ENCODE peak calls at places on chromosomes 7 and 10, in six cellular contexts. One of them, this sample, is unnamed.

GRCh38 chr10:16886032-16886431 is 68.8 kb upstream of the RSU1 start:
- DNase-seq in CD4-positive, alpha-beta T cell: no peak
- DNase-seq in GM10248: no peak
- DNase-seq in uterus: no peak
- DNase-seq in IMR-90: no peak
- DNase-seq in OCI-LY7: no peak
- DNase-seq in this sample: no peak

GRCh38 chr7:74623135-74623534 is 34.4 kb upstream of the GTF2I start:
- DNase-seq in GM10248: no peak
- DNase-seq in OCI-LY7: no peak
- DNase-seq in CD4-positive, alpha-beta T cell: no peak
- DNase-seq in uterus: no peak
- DNase-seq in IMR-90: no peak
- DNase-seq in this sample: no peak

GRCh38 chr10:86336341-86336740 is 30.3 kb downstream of the GRID1 start:
- DNase-seq in IMR-90: no peak
- DNase-seq in uterus: no peak
- DNase-seq in GM10248: no peak
- DNase-seq in CD4-positive, alpha-beta T cell: no peak
- DNase-seq in OCI-LY7: no peak
- DNase-seq in this sample: no peak

GRCh38 chr7:73504017-73504416 is 18.1 kb downstream of the BAZ1B start:
- DNase-seq in IMR-90: no peak
- DNase-seq in GM10248: no peak
- DNase-seq in CD4-positive, alpha-beta T cell: no peak
- DNase-seq in uterus: no peak
- DNase-seq in OCI-LY7: no peak
- DNase-seq in this sample: no peak

GRCh38 chr7:102834999-102835398 is 77.8 kb upstream of the LRRC17 start:
- DNase-seq in uterus: no peak
- DNase-seq in GM10248: peak
- DNase-seq in IMR-90: peak
- DNase-seq in CD4-positive, alpha-beta T cell: no peak
- DNase-seq in OCI-LY7: no peak
- DNase-seq in this sample: no peak

GRCh38 chr7:24756989-24757798 is at the start of gene GSDME:
- DNase-seq in CD4-positive, alpha-beta T cell: peak
- DNase-seq in OCI-LY7: peak
- DNase-seq in uterus: peak
- DNase-seq in GM10248: peak
- DNase-seq in IMR-90: peak
- DNase-seq in this sample: peak

GRCh38 chr10:70834448-70835151 is 18.9 kb downstream of the SGPL1 start:
- DNase-seq in uterus: no peak
- DNase-seq in IMR-90: no peak
- DNase-seq in OCI-LY7: no peak
- DNase-seq in GM10248: no peak
- DNase-seq in CD4-positive, alpha-beta T cell: no peak
- DNase-seq in this sample: no peak

GRCh38 chr7:141220263-141220662 is 146.4 kb downstream of the TMEM178B start:
- DNase-seq in uterus: no peak
- DNase-seq in CD4-positive, alpha-beta T cell: no peak
- DNase-seq in IMR-90: no peak
- DNase-seq in OCI-LY7: peak
- DNase-seq in GM10248: peak
- DNase-seq in this sample: no peak

GRCh38 chr10:75575940-75576339 is 144.5 kb downstream of the LRMDA start:
- DNase-seq in CD4-positive, alpha-beta T cell: no peak
- DNase-seq in OCI-LY7: no peak
- DNase-seq in uterus: no peak
- DNase-seq in GM10248: no peak
- DNase-seq in IMR-90: no peak
- DNase-seq in this sample: no peak

GRCh38 chr7:65254061-65254460 is 119.6 kb upstream of the ZNF92 start:
- DNase-seq in GM10248: no peak
- DNase-seq in IMR-90: no peak
- DNase-seq in CD4-positive, alpha-beta T cell: no peak
- DNase-seq in OCI-LY7: no peak
- DNase-seq in uterus: no peak
- DNase-seq in this sample: no peak

GRCh38 chr10:26714816-26715487 is 17.5 kb downstream of the PDSS1 start:
- DNase-seq in OCI-LY7: no peak
- DNase-seq in uterus: no peak
- DNase-seq in IMR-90: no peak
- DNase-seq in GM10248: no peak
- DNase-seq in CD4-positive, alpha-beta T cell: no peak
- DNase-seq in this sample: no peak

GRCh38 chr7:72345208-72345727 is 66.9 kb downstream of the CALN1 start:
- DNase-seq in OCI-LY7: no peak
- DNase-seq in CD4-positive, alpha-beta T cell: no peak
- DNase-seq in uterus: no peak
- DNase-seq in GM10248: no peak
- DNase-seq in IMR-90: no peak
- DNase-seq in this sample: no peak

GRCh38 chr7:27032843-27033242 is 63.0 kb downstream of the HOXA1 start:
- DNase-seq in IMR-90: peak
- DNase-seq in uterus: no peak
- DNase-seq in OCI-LY7: no peak
- DNase-seq in GM10248: no peak
- DNase-seq in CD4-positive, alpha-beta T cell: no peak
- DNase-seq in this sample: no peak

GRCh38 chr10:127948791-127949190 is 41.9 kb downstream of the PTPRE start:
- DNase-seq in OCI-LY7: no peak
- DNase-seq in GM10248: no peak
- DNase-seq in CD4-positive, alpha-beta T cell: no peak
- DNase-seq in uterus: no peak
- DNase-seq in IMR-90: no peak
- DNase-seq in this sample: no peak

GRCh38 chr7:130363156-130363847 is 17.0 kb upstream of the CPA1 start:
- DNase-seq in GM10248: no peak
- DNase-seq in uterus: peak
- DNase-seq in IMR-90: peak
- DNase-seq in OCI-LY7: no peak
- DNase-seq in CD4-positive, alpha-beta T cell: no peak
- DNase-seq in this sample: no peak

GRCh38 chr7:29270579-29270978 is 76.0 kb downstream of the CHN2 start:
- DNase-seq in OCI-LY7: no peak
- DNase-seq in GM10248: no peak
- DNase-seq in uterus: no peak
- DNase-seq in IMR-90: no peak
- DNase-seq in CD4-positive, alpha-beta T cell: no peak
- DNase-seq in this sample: no peak

GRCh38 chr7:75642810-75643486 is 95.8 kb downstream of the HIP1 start:
- DNase-seq in uterus: no peak
- DNase-seq in IMR-90: peak
- DNase-seq in OCI-LY7: peak
- DNase-seq in CD4-positive, alpha-beta T cell: peak
- DNase-seq in GM10248: peak
- DNase-seq in this sample: no peak

GRCh38 chr7:88344956-88345832 is 38.5 kb upstream of the STEAP4 start:
- DNase-seq in uterus: no peak
- DNase-seq in OCI-LY7: no peak
- DNase-seq in GM10248: no peak
- DNase-seq in CD4-positive, alpha-beta T cell: no peak
- DNase-seq in IMR-90: no peak
- DNase-seq in this sample: peak
- TF ChIP-seq CTCF in uterus: no peak
- TF ChIP-seq CTCF in OCI-LY7: peak
- TF ChIP-seq CTCF in GM10248: peak
- TF ChIP-seq CTCF in CD4-positive, alpha-beta T cell: no peak
- TF ChIP-seq CTCF in IMR-90: peak
- TF ChIP-seq CTCF in this sample: peak

GRCh38 chr7:4641091-4641666 is 40.9 kb upstream of the FOXK1 start:
- DNase-seq in GM10248: no peak
- DNase-seq in IMR-90: no peak
- DNase-seq in uterus: no peak
- DNase-seq in OCI-LY7: no peak
- DNase-seq in CD4-positive, alpha-beta T cell: no peak
- DNase-seq in this sample: no peak
- TF ChIP-seq CTCF in GM10248: no peak
- TF ChIP-seq CTCF in IMR-90: no peak
- TF ChIP-seq CTCF in uterus: no peak
- TF ChIP-seq CTCF in OCI-LY7: peak
- TF ChIP-seq CTCF in CD4-positive, alpha-beta T cell: no peak
- TF ChIP-seq CTCF in this sample: peak

DNA sequence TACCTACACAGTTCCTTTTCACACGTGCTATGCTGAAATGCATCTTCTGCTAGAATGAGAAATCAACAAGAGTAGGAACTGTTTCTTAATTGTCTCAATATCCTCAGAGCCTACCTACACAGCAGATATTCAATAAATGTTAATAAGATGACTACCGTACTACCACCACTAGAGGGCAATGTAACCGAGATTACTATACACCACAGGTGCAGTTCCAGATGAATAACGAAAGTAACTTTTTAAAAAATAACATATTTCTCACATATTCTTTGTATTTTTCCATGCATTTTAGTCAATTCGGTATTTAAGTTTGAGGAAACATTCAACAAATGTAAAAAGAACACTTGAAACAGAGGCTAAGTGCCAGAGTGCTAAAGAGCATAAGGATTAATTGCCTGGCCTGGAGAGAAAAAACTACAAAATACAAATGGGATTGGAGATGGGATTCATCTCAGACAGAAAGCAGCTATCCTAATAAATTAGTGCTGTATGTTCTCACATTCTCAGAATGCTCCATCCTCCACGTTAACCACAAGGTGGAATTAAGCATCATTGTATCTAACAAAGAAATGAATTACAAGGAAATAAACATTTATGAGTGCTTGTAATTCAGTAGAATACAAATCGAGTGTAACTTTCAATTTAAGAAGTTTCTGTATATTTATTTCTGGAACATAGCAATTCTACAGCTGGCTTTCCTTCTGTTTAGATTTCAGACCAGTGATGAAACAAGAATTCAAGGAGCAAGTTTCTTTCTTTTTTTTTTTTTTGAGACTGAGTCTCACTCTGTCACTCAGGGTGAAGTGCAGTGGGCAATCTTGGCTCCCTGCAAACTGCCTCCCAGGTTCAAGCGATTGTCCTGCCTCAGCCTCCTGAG is 20.3 kb upstream of the HECTD2 start:
- DNase-seq in OCI-LY7: peak
- DNase-seq in CD4-positive, alpha-beta T cell: no peak
- DNase-seq in IMR-90: peak
- DNase-seq in GM10248: peak
- DNase-seq in uterus: no peak
- DNase-seq in this sample: no peak
- TF ChIP-seq CTCF in OCI-LY7: peak
- TF ChIP-seq CTCF in CD4-positive, alpha-beta T cell: peak
- TF ChIP-seq CTCF in IMR-90: peak
- TF ChIP-seq CTCF in GM10248: peak
- TF ChIP-seq CTCF in uterus: peak
- TF ChIP-seq CTCF in this sample: peak

DNA sequence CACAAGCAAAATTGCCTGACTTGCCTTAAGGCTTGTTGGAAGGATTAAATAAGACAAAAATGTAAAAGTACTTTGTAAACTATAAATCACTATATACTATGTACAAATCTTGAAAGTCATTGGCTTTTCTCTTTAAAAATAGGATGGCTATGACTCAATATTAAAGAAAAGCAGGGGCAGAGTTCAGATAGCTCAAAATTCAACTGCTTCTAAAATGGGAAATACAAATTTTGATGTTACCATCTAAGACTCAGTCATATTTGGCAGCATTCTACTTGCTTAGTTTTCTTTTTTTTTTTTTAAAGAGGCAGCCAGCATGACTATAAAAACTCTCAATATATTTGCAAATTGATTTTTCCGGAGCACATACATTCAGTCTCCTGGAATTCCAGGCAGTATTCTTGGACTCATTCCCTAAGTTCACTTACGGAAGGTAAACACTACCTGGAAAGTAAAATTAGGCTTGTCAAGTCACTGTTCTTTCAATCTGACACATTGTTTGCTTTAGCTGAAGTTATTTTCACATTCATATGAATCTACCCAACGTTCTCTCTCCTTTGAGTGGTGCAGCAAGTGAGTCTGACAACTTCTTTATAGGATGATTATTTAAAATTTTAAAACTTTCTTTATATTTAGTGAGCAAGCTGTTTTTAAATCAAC is 133.8 kb upstream of the CCDC6 start:
- DNase-seq in GM10248: no peak
- DNase-seq in CD4-positive, alpha-beta T cell: no peak
- DNase-seq in uterus: no peak
- DNase-seq in IMR-90: no peak
- DNase-seq in OCI-LY7: no peak
- DNase-seq in this sample: no peak
- TF ChIP-seq CTCF in GM10248: no peak
- TF ChIP-seq CTCF in CD4-positive, alpha-beta T cell: no peak
- TF ChIP-seq CTCF in uterus: no peak
- TF ChIP-seq CTCF in IMR-90: no peak
- TF ChIP-seq CTCF in OCI-LY7: no peak
- TF ChIP-seq CTCF in this sample: no peak

GRCh38 chr10:69742928-69743602 is 58.6 kb upstream of the COL13A1 start:
- DNase-seq in CD4-positive, alpha-beta T cell: no peak
- DNase-seq in GM10248: no peak
- DNase-seq in OCI-LY7: no peak
- DNase-seq in uterus: no peak
- DNase-seq in IMR-90: peak
- DNase-seq in this sample: peak
- TF ChIP-seq CTCF in CD4-positive, alpha-beta T cell: no peak
- TF ChIP-seq CTCF in GM10248: no peak
- TF ChIP-seq CTCF in OCI-LY7: peak
- TF ChIP-seq CTCF in uterus: no peak
- TF ChIP-seq CTCF in IMR-90: peak
- TF ChIP-seq CTCF in this sample: peak

DNA sequence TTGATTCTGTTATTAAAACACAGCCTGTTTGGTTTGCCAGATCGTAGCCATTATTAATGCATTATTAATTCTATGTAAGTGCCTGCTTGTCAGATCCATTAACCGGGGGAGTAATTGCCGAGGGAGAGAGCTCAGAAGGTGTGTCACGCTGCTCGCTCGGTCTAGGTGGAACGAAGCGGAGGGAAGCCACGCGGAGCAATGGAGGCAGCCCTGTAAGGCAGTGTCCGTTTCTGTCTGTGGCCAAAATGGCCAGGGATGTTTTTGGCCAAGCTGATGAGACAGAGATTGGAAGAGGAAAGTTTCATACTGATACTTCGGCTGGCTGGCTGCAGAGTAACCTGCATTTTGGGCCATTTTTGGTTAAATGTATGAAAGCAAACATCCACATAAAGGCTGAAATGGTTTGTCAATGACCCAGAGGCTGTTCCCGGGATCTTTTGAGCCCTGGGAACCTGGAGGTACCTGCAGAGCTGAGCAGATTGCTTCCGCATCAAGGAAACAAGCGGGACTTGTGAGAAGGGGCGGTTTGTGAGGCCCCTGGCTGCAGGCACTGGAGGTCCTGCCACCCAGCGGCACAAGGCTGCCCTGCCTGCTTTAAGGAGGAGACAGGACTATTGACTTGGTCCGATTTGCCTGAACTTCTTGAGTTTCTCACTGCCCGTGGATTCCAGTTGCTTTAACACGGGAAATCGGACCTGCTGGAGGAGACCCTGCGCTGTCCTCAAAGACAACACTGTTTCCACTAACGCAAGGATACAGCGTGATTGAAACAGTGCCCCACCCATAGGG is 129.9 kb downstream of the DNAJB6 start:
- DNase-seq in IMR-90: no peak
- DNase-seq in GM10248: no peak
- DNase-seq in OCI-LY7: no peak
- DNase-seq in CD4-positive, alpha-beta T cell: no peak
- DNase-seq in uterus: no peak
- DNase-seq in this sample: no peak
- TF ChIP-seq CTCF in IMR-90: no peak
- TF ChIP-seq CTCF in GM10248: no peak
- TF ChIP-seq CTCF in OCI-LY7: no peak
- TF ChIP-seq CTCF in CD4-positive, alpha-beta T cell: no peak
- TF ChIP-seq CTCF in uterus: no peak
- TF ChIP-seq CTCF in this sample: peak